ENCODE peak calls at places on chromosomes 16 and 17, in four cellular contexts. F, N, A and S are unnamed samples.

GRCh38 chr16:75491876-75492275 is 3.4 kb downstream of the CHST6 start:
- DNase-seq in A (no peak), F (no peak), N (no peak), S (peak)

GRCh38 chr17:13485327-13485726 is 116.4 kb downstream of the HS3ST3A1 start:
- DNase-seq in F (no peak), N (no peak), A (no peak), S (peak)

GRCh38 chr16:67514382-67514828 is 14.2 kb upstream of the RIPOR1 start:
- DNase-seq in A (peak), F (peak), N (peak), S (no peak)

GRCh38 chr16:52078716-52079655 is 468.0 kb downstream of the TOX3 start:
- DNase-seq in N (no peak), F (no peak), A (no peak), S (no peak)

GRCh38 chr16:85767569-85767968 is 16.7 kb upstream of the C16orf74 start:
- DNase-seq in A (peak), N (no peak), F (no peak), S (no peak)

GRCh38 chr17:73795730-73796129 is 151.5 kb upstream of the SDK2 start:
- DNase-seq in N (no peak), A (no peak), F (no peak), S (no peak)

GRCh38 chr17:77881545-77881944 is 77.0 kb upstream of the TNRC6C start:
- DNase-seq in A (no peak), N (peak), F (peak), S (no peak)

GRCh38 chr16:3431779-3432219 is 11.5 kb downstream of the ZNF597 start:
- DNase-seq in N (no peak), F (peak), A (no peak), S (no peak)

GRCh38 chr17:32903774-32904673 is 23.9 kb upstream of the TMEM98 start:
- DNase-seq in F (no peak), N (no peak), A (no peak), S (no peak)

GRCh38 chr16:52597772-52598483 is 51.0 kb upstream of the TOX3 start:
- DNase-seq in N (no peak), F (no peak), A (no peak), S (peak)

GRCh38 chr16:8109510-8110369 is 480.6 kb downstream of the TMEM114 start:
- DNase-seq in A (no peak), F (peak), N (no peak), S (peak)

GRCh38 chr16:28063047-28063521 is 430 bp downstream of the GSG1L start:
- DNase-seq in A (no peak), N (no peak), F (no peak), S (no peak)

GRCh38 chr17:82457071-82457789 is 1.3 kb upstream of the NARF start:
- DNase-seq in N (no peak), A (no peak), F (no peak), S (no peak)

GRCh38 chr17:41521574-41522261 is 3.0 kb upstream of the KRT15 start:
- DNase-seq in F (peak), N (no peak), A (peak), S (no peak)

GRCh38 chr16:84029297-84030096 is 13.1 kb downstream of the SLC38A8 start:
- DNase-seq in F (no peak), N (no peak), A (no peak), S (no peak)

GRCh38 chr17:49054342-49055092 is 57.3 kb downstream of the IGF2BP1 start:
- DNase-seq in F (no peak), A (no peak), N (no peak), S (no peak)

GRCh38 chr17:80512233-80512632 is 32.4 kb upstream of the RPTOR start:
- DNase-seq in N (no peak), F (no peak), A (no peak), S (no peak)

GRCh38 chr17:82388223-82388921 is 16.8 kb downstream of the UTS2R start:
- DNase-seq in F (peak), A (no peak), N (no peak), S (no peak)

GRCh38 chr16:77838597-77839255 is 50.4 kb downstream of the VAT1L start:
- DNase-seq in A (no peak), N (no peak), F (no peak), S (no peak)

GRCh38 chr17:72924181-72924580 is 168.3 kb downstream of the SLC39A11 start:
- DNase-seq in N (no peak), F (no peak), A (no peak), S (no peak)

GRCh38 chr16:424033-424622 is 1.3 kb upstream of the RAB11FIP3 start:
- DNase-seq in F (no peak), N (no peak), A (no peak), S (no peak)

GRCh38 chr17:69098635-69099034 is 37.9 kb upstream of the ABCA9 start:
- DNase-seq in F (no peak), A (no peak), N (no peak), S (no peak)

GRCh38 chr17:4510615-4510941 is 11.9 kb downstream of the SPNS2 start:
- DNase-seq in A (no peak), F (no peak), N (no peak), S (no peak)

GRCh38 chr17:44221072-44221861 is 1.8 kb upstream of the UBTF start:
- DNase-seq in A (no peak), F (peak), N (no peak), S (peak)

GRCh38 chr16:70778901-70779309 is 22.1 kb downstream of the VAC14 start:
- DNase-seq in F (no peak), A (peak), N (no peak), S (peak)

GRCh38 chr16:11914759-11915643 is 755 bp downstream of the GSPT1 start:
- DNase-seq in F (peak), A (no peak), N (no peak), S (no peak)

GRCh38 chr17:72887322-72887721 is 205.2 kb downstream of the SLC39A11 start:
- DNase-seq in A (no peak), N (no peak), F (no peak), S (no peak)

GRCh38 chr17:62696726-62697490 is 69.4 kb downstream of the MRC2 start:
- DNase-seq in N (no peak), F (no peak), A (no peak), S (no peak)

GRCh38 chr17:15512310-15512709 is 44.9 kb upstream of the CDRT4 start:
- DNase-seq in N (no peak), F (no peak), A (no peak), S (no peak)

GRCh38 chr17:16150251-16150859 is 65.0 kb downstream of the NCOR1 start:
- DNase-seq in N (no peak), A (peak), F (no peak), S (peak)

GRCh38 chr16:58582133-58582532 is 47.5 kb downstream of the CNOT1 start:
- DNase-seq in A (no peak), N (no peak), F (no peak), S (no peak)

GRCh38 chr17:796609-797008 is 14.5 kb downstream of the MRM3 start:
- DNase-seq in F (no peak), N (no peak), A (no peak), S (no peak)

GRCh38 chr17:797236-797635 is 15.1 kb downstream of the MRM3 start:
- DNase-seq in A (no peak), N (no peak), F (no peak), S (no peak)

GRCh38 chr17:795276-795675 is 13.1 kb downstream of the MRM3 start:
- DNase-seq in F (no peak), N (no peak), A (no peak), S (no peak)

GRCh38 chr17:795721-796120 is 13.6 kb downstream of the MRM3 start:
- DNase-seq in N (no peak), F (no peak), A (no peak), S (no peak)

GRCh38 chr17:794876-795275 is 12.7 kb downstream of the MRM3 start:
- DNase-seq in N (no peak), F (peak), A (peak), S (peak)
- TF ChIP-seq JUND in N (no peak), F (no peak), A (no peak), S (no peak)

GRCh38 chr17:79081571-79082276 is 7.1 kb downstream of the ENGASE start:
- DNase-seq in N (no peak), A (no peak), F (no peak), S (no peak)

GRCh38 chr17:79083191-79083971 is 8.8 kb downstream of the ENGASE start:
- DNase-seq in A (no peak), F (no peak), N (no peak), S (no peak)

GRCh38 chr17:79084291-79085153 is 9.9 kb downstream of the ENGASE start:
- DNase-seq in F (no peak), N (no peak), A (no peak), S (no peak)

GRCh38 chr17:79080761-79081290 is 6.2 kb downstream of the ENGASE start:
- DNase-seq in F (no peak), N (no peak), A (no peak), S (no peak)

DNA sequence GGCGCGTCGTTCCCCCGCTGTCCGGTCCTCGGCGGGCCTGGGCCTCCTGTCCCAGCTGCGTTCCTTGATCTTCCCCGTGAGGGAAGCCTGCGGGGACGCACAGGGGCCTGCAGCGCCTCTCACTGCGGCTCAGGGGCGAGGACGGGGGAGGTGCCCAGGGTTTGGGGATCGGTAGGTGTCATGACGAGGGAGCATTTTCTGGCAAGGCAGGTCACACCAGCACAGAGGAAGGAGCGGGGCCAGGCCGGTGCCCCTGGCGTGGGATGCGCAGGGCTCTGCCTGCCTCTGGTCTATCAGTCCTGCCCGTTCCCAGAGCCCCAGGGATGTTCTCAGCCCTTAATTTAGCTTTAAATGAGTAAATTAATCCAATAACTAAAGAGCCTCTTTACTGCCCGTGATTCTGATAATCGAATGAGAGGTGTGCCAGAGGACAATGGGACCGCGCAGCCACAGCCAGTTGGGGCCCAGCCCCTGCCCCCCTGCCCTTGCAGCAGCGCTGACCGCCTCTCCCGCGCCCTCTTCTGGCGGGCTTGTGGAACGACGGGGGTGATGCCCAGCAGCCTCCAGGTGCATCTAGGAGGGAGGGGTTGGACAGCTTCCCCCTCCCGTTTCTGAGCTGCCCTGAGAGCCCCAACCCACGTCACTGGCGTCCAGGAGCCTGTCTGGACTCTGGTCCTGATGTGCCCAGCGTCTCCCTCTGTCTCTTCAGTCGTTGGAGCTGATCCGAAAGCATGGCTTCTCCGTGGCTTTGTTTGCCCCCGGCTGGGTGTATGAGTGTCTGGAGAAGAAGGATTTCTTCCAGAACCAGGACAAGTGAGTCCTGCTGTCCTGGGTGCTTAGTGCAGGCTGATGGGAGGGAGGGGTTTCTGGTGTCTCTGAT is 7.9 kb downstream of the ENGASE start:
- DNase-seq in A (peak), N (no peak), F (peak), S (peak)
- TF ChIP-seq JUND in A (no peak), N (no peak), F (no peak), S (no peak)

GRCh38 chr16:48608452-48608851 is 1.5 kb downstream of the N4BP1 start:
- DNase-seq in F (no peak), N (peak), A (no peak), S (no peak)

GRCh38 chr16:48608871-48609452 is 1.0 kb downstream of the N4BP1 start:
- DNase-seq in A (no peak), F (no peak), N (no peak), S (no peak)

GRCh38 chr16:48609453-48610023 is 442 bp downstream of the N4BP1 start:
- DNase-seq in F (peak), A (no peak), N (no peak), S (no peak)

GRCh38 chr16:48605518-48606110 is 4.4 kb downstream of the N4BP1 start:
- DNase-seq in F (no peak), A (no peak), N (no peak), S (no peak)

DNA sequence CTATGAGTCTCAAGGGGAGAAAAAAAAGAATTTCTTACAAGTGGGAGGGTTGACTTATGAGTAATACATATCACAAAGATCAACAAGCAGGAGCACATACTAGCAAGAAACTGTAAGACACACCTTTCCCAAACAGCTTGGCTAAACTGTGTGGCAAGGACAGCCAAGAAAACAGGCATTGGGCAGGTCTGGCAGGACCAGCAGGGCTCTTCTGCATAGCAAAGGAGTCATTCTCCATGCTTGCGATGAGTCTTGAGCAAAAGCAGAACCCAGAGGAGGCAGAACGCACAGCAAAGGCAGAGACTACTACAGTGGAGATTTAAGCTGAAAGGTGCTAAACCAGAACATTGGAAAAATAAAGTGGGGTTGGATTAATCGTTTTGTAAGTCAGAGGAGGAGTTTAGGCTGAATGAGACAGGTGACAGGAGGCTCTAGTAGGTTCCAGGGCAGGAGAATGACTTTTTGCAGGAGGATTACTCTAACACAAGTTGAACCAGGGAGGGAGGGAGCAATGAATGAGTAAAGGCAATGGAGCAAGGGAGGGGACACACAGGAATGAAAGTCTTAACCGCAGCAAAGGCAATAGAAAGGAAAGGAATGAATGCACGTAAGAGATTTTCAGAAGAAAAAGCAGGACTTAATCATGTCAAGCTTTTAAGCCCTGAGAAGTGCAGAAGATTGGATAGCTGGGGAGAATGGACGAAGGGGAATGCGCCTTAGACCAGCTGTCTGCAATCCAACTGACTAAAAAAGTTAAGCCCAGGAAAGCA is 2.7 kb downstream of the N4BP1 start:
- DNase-seq in F (no peak), N (no peak), A (no peak), S (peak)
- TF ChIP-seq JUND in F (no peak), N (no peak), A (no peak), S (no peak)

GRCh38 chr16:53911506-53911905 is 207.6 kb downstream of the FTO start:
- DNase-seq in A (no peak), N (no peak), F (no peak), S (no peak)

GRCh38 chr16:53912155-53912554 is 208.2 kb downstream of the FTO start:
- DNase-seq in F (no peak), A (no peak), N (peak), S (no peak)

GRCh38 chr16:53910990-53911389 is 207.0 kb downstream of the FTO start:
- DNase-seq in N (no peak), A (no peak), F (no peak), S (no peak)

GRCh38 chr16:53913920-53914319 is 210.0 kb downstream of the FTO start:
- DNase-seq in A (no peak), F (no peak), N (no peak), S (no peak)

GRCh38 chr16:53913082-53913870 is 209.3 kb downstream of the FTO start:
- DNase-seq in N (no peak), A (no peak), F (no peak), S (no peak)
- TF ChIP-seq JUND in N (no peak), A (no peak), F (no peak), S (no peak)